ENCODE peak calls at places on chromosomes 12 and 14, in six cellular contexts. Q, U, T, V, J and Y are unnamed samples.

GRCh38 chr12:89225401-89225800 is 126.9 kb downstream of the DUSP6 start:
- DNase-seq in Q (no peak), U (peak), T (no peak), V (no peak), J (no peak), Y (peak)

GRCh38 chr12:10243803-10244520 is 31.3 kb downstream of the GABARAPL1 start:
- DNase-seq in Q (no peak), U (no peak), T (no peak), V (no peak), J (no peak), Y (no peak)

GRCh38 chr12:111409403-111410228 is 3.9 kb downstream of the SH2B3 start:
- DNase-seq in Q (peak), U (peak), T (peak), V (no peak), J (no peak), Y (peak)

GRCh38 chr12:62720661-62721330 is 214.2 kb downstream of the PPM1H start:
- DNase-seq in Q (no peak), U (no peak), T (no peak), V (no peak), J (no peak), Y (no peak)

GRCh38 chr12:101857043-101857558 is 20.3 kb upstream of the DRAM1 start:
- DNase-seq in Q (no peak), U (no peak), T (no peak), V (no peak), J (no peak), Y (no peak)

GRCh38 chr12:85866929-85867776 is 6.9 kb upstream of the NTS start:
- DNase-seq in Q (peak), U (peak), T (peak), V (no peak), J (no peak), Y (no peak)

GRCh38 chr12:42326466-42327226 is 679 bp downstream of the PPHLN1 start:
- DNase-seq in Q (no peak), U (no peak), T (peak), V (no peak), J (no peak), Y (no peak)

GRCh38 chr14:75523771-75524171 is 1.5 kb downstream of the BATF start:
- DNase-seq in Q (no peak), U (no peak), T (no peak), V (no peak), J (no peak), Y (no peak)

GRCh38 chr12:7731499-7731898 is 15.7 kb downstream of the CLEC4C start:
- DNase-seq in Q (no peak), U (no peak), T (no peak), V (no peak), J (no peak), Y (no peak)

GRCh38 chr14:91152499-91152898 is 38.6 kb downstream of the DGLUCY start:
- DNase-seq in Q (no peak), U (no peak), T (no peak), V (no peak), J (no peak), Y (no peak)

GRCh38 chr12:106280101-106280500 is 22.4 kb upstream of the TCP11L2 start:
- DNase-seq in Q (no peak), U (no peak), T (no peak), V (no peak), J (no peak), Y (no peak)

GRCh38 chr12:1630081-1630826 is 1.2 kb downstream of the WNT5B start:
- DNase-seq in Q (peak), U (peak), T (no peak), V (peak), J (peak), Y (no peak)

GRCh38 chr12:94856324-94856723 is 147.2 kb downstream of the NDUFA12 start:
- DNase-seq in Q (no peak), U (no peak), T (no peak), V (no peak), J (no peak), Y (no peak)

GRCh38 chr14:88163731-88164255 is 158.9 kb downstream of the GPR65 start:
- DNase-seq in Q (no peak), U (no peak), T (no peak), V (no peak), J (no peak), Y (no peak)

GRCh38 chr12:32240833-32241232 is 134.2 kb downstream of the BICD1 start:
- DNase-seq in Q (no peak), U (no peak), T (no peak), V (no peak), J (no peak), Y (peak)

GRCh38 chr14:90556050-90556477 is 159.2 kb downstream of the CALM1 start:
- DNase-seq in Q (no peak), U (peak), T (no peak), V (no peak), J (no peak), Y (no peak)

GRCh38 chr14:103118019-103118662 is 5.1 kb upstream of the TNFAIP2 start:
- DNase-seq in Q (peak), U (peak), T (no peak), V (peak), J (peak), Y (no peak)

GRCh38 chr14:105473033-105473676 is 1.5 kb upstream of the CRIP2 start:
- DNase-seq in Q (no peak), U (no peak), T (no peak), V (no peak), J (no peak), Y (peak)

GRCh38 chr14:68442828-68443460 is 349.9 kb downstream of the ZFP36L1 start:
- DNase-seq in Q (no peak), U (no peak), T (no peak), V (no peak), J (no peak), Y (no peak)

GRCh38 chr14:52051861-52052260 is 17.0 kb downstream of the NID2 start:
- DNase-seq in Q (no peak), U (no peak), T (no peak), V (no peak), J (no peak), Y (no peak)

GRCh38 chr12:106049105-106049504 is 89.6 kb downstream of the NUAK1 start:
- DNase-seq in Q (no peak), U (no peak), T (no peak), V (no peak), J (no peak), Y (no peak)

GRCh38 chr14:71359823-71360222 is 452.6 kb downstream of the PCNX1 start:
- DNase-seq in Q (no peak), U (no peak), T (no peak), V (no peak), J (no peak), Y (no peak)

GRCh38 chr12:121810833-121811433 is 7.1 kb downstream of the SETD1B start:
- DNase-seq in Q (no peak), U (no peak), T (no peak), V (no peak), J (no peak), Y (no peak)
- TF ChIP-seq POLR2A in Q (no peak), U (no peak), T (no peak), V (no peak), J (no peak), Y (no peak)

GRCh38 chr12:109098142-109098652 is 800 bp downstream of the UNG start:
- DNase-seq in Q (no peak), U (peak), T (no peak), V (no peak), J (peak), Y (peak)
- TF ChIP-seq POLR2A in Q (peak), U (peak), T (no peak), V (peak), J (peak), Y (no peak)

GRCh38 chr14:73784065-73784987 is 67.3 kb upstream of the PTGR2 start:
- DNase-seq in Q (no peak), U (peak), T (no peak), V (no peak), J (peak), Y (no peak)

GRCh38 chr14:73786632-73786941 is 65.0 kb upstream of the PTGR2 start:
- DNase-seq in Q (peak), U (peak), T (no peak), V (no peak), J (peak), Y (no peak)

GRCh38 chr14:73784988-73785313 is 66.7 kb upstream of the PTGR2 start:
- DNase-seq in Q (no peak), U (no peak), T (no peak), V (no peak), J (no peak), Y (no peak)

GRCh38 chr14:73785336-73785833 is 66.2 kb upstream of the PTGR2 start:
- DNase-seq in Q (peak), U (peak), T (no peak), V (no peak), J (no peak), Y (no peak)

DNA sequence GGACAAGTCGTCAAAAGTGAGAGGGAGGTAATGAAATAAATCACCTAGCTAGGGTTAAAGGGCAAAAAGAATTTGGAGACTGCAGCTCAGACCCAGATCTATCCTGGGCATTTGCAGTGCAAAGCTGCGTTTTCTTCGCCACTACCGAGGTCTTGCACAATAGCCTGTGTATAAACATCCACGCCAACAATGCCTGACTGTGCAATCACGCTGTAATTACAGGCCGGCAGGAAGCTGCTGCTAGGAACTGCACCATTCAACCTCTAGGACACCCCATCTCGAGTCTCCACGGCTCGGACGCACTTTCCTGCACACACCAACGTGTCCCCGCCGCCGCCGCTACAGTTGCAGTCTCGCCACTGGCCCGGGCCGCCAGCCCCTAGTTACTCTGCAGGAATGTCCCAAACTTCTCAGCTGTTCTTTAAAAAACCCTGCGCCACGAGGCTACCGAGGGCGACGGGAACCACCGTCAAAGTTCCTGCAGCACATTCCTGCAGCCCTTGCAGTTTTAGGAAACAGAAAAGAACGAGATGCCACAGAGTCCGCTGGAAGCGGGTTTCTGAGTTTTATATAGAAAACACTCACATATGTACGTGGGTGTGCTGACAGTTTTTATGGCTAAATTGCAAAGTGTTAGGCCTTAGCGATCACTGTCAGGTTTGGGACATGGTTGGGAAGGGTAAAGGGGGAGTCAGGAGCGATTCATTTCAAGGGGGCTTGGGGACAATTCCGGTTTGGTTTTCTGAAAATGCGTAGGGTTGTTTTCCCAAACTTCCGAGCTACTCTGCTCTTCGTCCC is 65.6 kb upstream of the PTGR2 start:
- DNase-seq in Q (peak), U (peak), T (peak), V (peak), J (peak), Y (no peak)
- TF ChIP-seq POLR2A in Q (peak), U (peak), T (peak), V (peak), J (peak), Y (peak)

DNA sequence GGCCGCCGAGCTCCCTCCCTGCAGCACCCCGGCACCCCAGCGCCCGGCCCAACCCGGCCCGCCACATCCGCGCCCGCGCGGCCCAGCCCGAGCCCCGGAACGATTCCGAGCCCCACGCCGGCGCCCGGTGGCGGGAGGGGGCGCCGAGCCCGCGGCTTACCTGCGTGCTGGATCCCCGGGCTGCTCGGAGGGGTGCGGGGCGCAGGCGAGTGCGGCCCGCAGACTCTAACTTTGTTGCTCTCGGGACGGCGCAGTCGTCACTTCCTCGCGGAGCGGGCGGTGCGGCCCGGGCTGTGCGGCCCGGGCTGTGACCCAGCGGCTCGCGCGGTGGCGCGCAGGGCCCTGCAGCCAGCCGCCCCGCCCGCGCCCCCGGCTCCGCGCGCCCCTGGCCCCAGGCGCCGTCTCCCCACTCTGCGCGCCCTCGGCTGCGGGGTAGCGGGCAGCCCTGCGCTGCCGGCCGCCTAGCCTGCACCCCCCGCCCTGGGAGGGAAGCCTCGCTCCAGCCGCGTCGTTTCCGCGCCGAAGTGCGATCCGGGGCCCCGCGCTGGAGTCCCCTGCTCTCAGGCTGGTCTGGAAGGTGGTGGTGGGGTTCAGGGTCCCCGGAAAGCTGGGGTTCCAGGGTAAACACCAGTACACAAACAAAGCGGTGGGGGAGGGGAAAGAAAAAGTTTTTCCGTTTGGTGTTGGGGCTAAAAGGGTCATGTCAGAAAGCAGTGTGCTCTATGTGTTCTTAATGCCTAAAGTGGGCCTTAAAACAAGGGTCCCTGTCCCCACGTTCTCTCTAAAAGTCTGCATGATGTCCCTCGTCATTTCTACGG is 64.5 kb upstream of the PTGR2 start:
- DNase-seq in Q (peak), U (peak), T (peak), V (peak), J (peak), Y (no peak)
- TF ChIP-seq POLR2A in Q (peak), U (peak), T (no peak), V (peak), J (peak), Y (peak)

DNA sequence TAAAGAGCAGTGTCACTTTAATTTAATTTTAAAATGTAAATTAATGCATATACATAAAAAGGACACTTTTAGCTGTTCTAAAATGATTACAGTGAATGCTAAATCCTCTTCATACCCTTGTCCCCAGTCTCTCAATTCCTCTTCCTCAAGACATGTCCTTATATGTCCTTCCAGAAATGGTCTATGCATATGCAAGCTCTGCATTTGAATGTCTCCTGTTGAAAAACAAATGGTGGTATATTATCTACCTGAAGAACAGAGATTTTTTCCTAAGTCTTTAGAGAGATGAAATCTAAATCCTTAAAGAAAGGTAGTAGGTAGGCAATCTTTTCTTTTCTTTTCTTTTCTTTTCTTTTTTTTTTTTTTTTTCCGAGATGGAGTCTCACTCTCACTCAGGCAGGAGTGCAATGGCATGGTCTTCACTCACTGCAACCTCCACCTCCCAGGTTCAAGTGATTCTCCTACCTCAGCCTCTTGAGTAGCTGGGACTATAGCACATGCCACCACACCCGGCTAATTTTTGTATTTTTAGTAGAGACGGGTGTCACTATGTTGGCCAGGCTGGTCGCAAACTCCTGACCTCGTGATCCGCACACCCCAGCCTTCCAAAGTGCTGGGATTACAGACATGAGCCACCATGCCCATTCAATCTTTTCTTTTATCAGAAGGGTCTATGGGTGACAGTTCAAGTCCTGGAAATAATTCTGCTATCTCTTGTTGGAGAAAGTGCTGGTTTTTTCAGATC is 180.5 kb downstream of the PRKCH start:
- DNase-seq in Q (no peak), U (no peak), T (no peak), V (no peak), J (no peak), Y (no peak)
- TF ChIP-seq POLR2A in Q (no peak), U (no peak), T (no peak), V (no peak), J (no peak), Y (no peak)